ENCODE peak calls at places on chromosomes 13 and 19, in four cellular contexts. B is progenitor cell of endocrine pancreas; T is stimulated activated naive CD8-positive, alpha-beta T cell treated with anti-CD3 and anti-CD28 coated beads, Interleukin-15, amount 100 ng/mL, for 72 hours; P is stomach. U is an unnamed sample.

GRCh38 chr13:71240906-71241305 is 626.1 kb downstream of the DACH1 start:
- DNase-seq in B (no peak), T (no peak), P (no peak), U (no peak)

GRCh38 chr19:46489445-46490272 is 6.0 kb downstream of the PNMA8B start:
- DNase-seq in B (no peak), T (no peak), P (peak; percentile 50), U (no peak)

GRCh38 chr13:24008679-24009078 is 111.4 kb upstream of the C1QTNF9B start:
- DNase-seq in B (no peak), T (no peak), P (no peak), U (no peak)

GRCh38 chr13:76809369-76809768 is 76.8 kb downstream of the KCTD12 start:
- DNase-seq in B (no peak), T (no peak), P (no peak), U (no peak)

GRCh38 chr13:110298566-110299321 is 8.2 kb downstream of the COL4A1 start:
- DNase-seq in B (no peak), T (peak; percentile 39), P (no peak), U (no peak)

GRCh38 chr19:4375164-4375619 is 25.2 kb downstream of the SH3GL1 start:
- DNase-seq in B (peak; percentile 61), T (no peak), P (peak; percentile 71), U (no peak)

GRCh38 chr13:50677687-50678463 is 165.6 kb downstream of the DLEU7 start:
- DNase-seq in B (no peak), T (no peak), P (no peak), U (no peak)

GRCh38 chr19:51552996-51553725 is 17.9 kb upstream of the ZNF175 start:
- DNase-seq in B (peak; percentile 83), T (peak; percentile 21), P (peak; percentile 45), U (no peak)

GRCh38 chr19:17448190-17448967 is at the start of gene TMEM221:
- DNase-seq in B (peak; percentile 71), T (peak; percentile 60), P (peak; percentile 47), U (peak; percentile 43)

GRCh38 chr19:16615788-16616187 is 12.2 kb downstream of the MED26 start:
- DNase-seq in B (no peak), T (no peak), P (no peak), U (no peak)

GRCh38 chr13:76503756-76504155 is 382.4 kb downstream of the KCTD12 start:
- DNase-seq in B (no peak), T (no peak), P (no peak), U (no peak)

GRCh38 chr19:8302357-8302691 is 5.8 kb downstream of the CD320 start:
- DNase-seq in B (peak; percentile 5), T (peak; percentile 8), P (peak; percentile 27), U (no peak)

GRCh38 chr13:78876915-78877549 is 218.1 kb upstream of the OBI1 start:
- DNase-seq in B (no peak), T (no peak), P (no peak), U (no peak)

GRCh38 chr19:1590641-1591397 is 1.8 kb downstream of the MBD3 start:
- DNase-seq in B (no peak), T (no peak), P (no peak), U (no peak)

GRCh38 chr13:45482571-45483173 is 17.9 kb downstream of the COG3 start:
- DNase-seq in B (no peak), T (no peak), P (no peak), U (no peak)

GRCh38 chr13:39942177-39942900 is 286.9 kb downstream of the COG6 start:
- DNase-seq in B (no peak), T (no peak), P (no peak), U (no peak)

GRCh38 chr19:16628984-16629691 is 1.1 kb upstream of the MED26 start:
- DNase-seq in B (no peak), T (no peak), P (peak; percentile 48), U (peak; percentile 15)

GRCh38 chr19:44180968-44181367 is 16.1 kb downstream of the ZNF226 start:
- DNase-seq in B (no peak), T (no peak), P (no peak), U (no peak)

GRCh38 chr13:49046534-49046933 is 70.8 kb downstream of the FNDC3A start:
- DNase-seq in B (no peak), T (no peak), P (no peak), U (no peak)

GRCh38 chr13:40377783-40378182 is 288.7 kb downstream of the FOXO1 start:
- DNase-seq in B (no peak), T (peak; percentile 42), P (no peak), U (no peak)

GRCh38 chr13:46804391-46804815 is 7.4 kb upstream of the ESD start:
- DNase-seq in B (no peak), T (no peak), P (no peak), U (no peak)

GRCh38 chr13:66974174-66974573 is 256.0 kb downstream of the PCDH9 start:
- DNase-seq in B (no peak), T (no peak), P (no peak), U (no peak)

GRCh38 chr13:102726430-102726829 is 31.6 kb upstream of the METTL21C start:
- DNase-seq in B (no peak), T (no peak), P (no peak), U (no peak)

GRCh38 chr13:93270769-93271753 is 44.5 kb downstream of the GPC6 start:
- DNase-seq in B (no peak), T (no peak), P (no peak), U (no peak)

GRCh38 chr13:95185311-95185710 is 115.9 kb downstream of the ABCC4 start:
- DNase-seq in B (no peak), T (no peak), P (no peak), U (no peak)

GRCh38 chr13:84433024-84433423 is 550.8 kb upstream of the SLITRK1 start:
- DNase-seq in B (no peak), T (no peak), P (no peak), U (no peak)

U was measured in effector memory CD8-positive, alpha-beta T cell.